ENCODE peak calls at places on chromosomes 7 and 10, in five cellular contexts. One of them, this sample, is unnamed. For H3K4me1, the result is how much of the 10 kb centered on the place peaks cover.

GRCh38 chr10:94315975-94316464 is 46.7 kb downstream of the NOC3L start:
- DNase-seq in uterus: no peak
- DNase-seq in ovary: no peak
- DNase-seq in A549: no peak
- DNase-seq in aorta: no peak
- DNase-seq in this sample: no peak

GRCh38 chr7:149459540-149460433 is 1.1 kb downstream of the ZNF777 start:
- DNase-seq in uterus: no peak
- DNase-seq in ovary: no peak
- DNase-seq in A549: no peak
- DNase-seq in aorta: no peak
- DNase-seq in this sample: peak

GRCh38 chr7:41438919-41439882 is 263.7 kb downstream of the INHBA start:
- DNase-seq in uterus: no peak
- DNase-seq in ovary: no peak
- DNase-seq in A549: no peak
- DNase-seq in aorta: no peak
- DNase-seq in this sample: no peak

GRCh38 chr10:118983263-118983662 is 46.3 kb upstream of the NANOS1 start:
- DNase-seq in uterus: no peak
- DNase-seq in ovary: no peak
- DNase-seq in A549: no peak
- DNase-seq in aorta: no peak
- DNase-seq in this sample: no peak

GRCh38 chr10:108362306-108362705 is 1197.8 kb upstream of the SORCS1 start:
- DNase-seq in uterus: no peak
- DNase-seq in ovary: no peak
- DNase-seq in A549: no peak
- DNase-seq in aorta: no peak
- DNase-seq in this sample: no peak

GRCh38 chr7:114364151-114364550 is 50.5 kb upstream of the FOXP2 start:
- DNase-seq in uterus: no peak
- DNase-seq in ovary: no peak
- DNase-seq in A549: no peak
- DNase-seq in aorta: no peak
- DNase-seq in this sample: no peak

GRCh38 chr7:2924866-2925840 is 81.0 kb upstream of the GNA12 start:
- DNase-seq in uterus: no peak
- DNase-seq in ovary: peak
- DNase-seq in A549: no peak
- DNase-seq in aorta: peak
- DNase-seq in this sample: no peak

GRCh38 chr10:44959243-44960097 is at the start of gene RASSF4:
- DNase-seq in uterus: peak
- DNase-seq in ovary: peak
- DNase-seq in A549: peak
- DNase-seq in aorta: peak
- DNase-seq in this sample: peak

GRCh38 chr10:61669161-61669755 is 6.5 kb downstream of the CABCOCO1 start:
- DNase-seq in uterus: no peak
- DNase-seq in ovary: no peak
- DNase-seq in A549: no peak
- DNase-seq in aorta: no peak
- DNase-seq in this sample: no peak

GRCh38 chr10:114379631-114380041 is 24.7 kb downstream of the AFAP1L2 start:
- DNase-seq in uterus: peak
- DNase-seq in ovary: no peak
- DNase-seq in A549: no peak
- DNase-seq in aorta: no peak
- DNase-seq in this sample: no peak

GRCh38 chr10:130471486-130471885 is 335.3 kb downstream of the GLRX3 start:
- DNase-seq in uterus: no peak
- DNase-seq in ovary: no peak
- DNase-seq in A549: no peak
- DNase-seq in aorta: no peak
- DNase-seq in this sample: no peak

GRCh38 chr7:151795168-151795754 is 81.7 kb downstream of the PRKAG2 start:
- DNase-seq in uterus: no peak
- DNase-seq in ovary: no peak
- DNase-seq in A549: no peak
- DNase-seq in aorta: peak
- DNase-seq in this sample: peak

GRCh38 chr10:30373596-30374327 is 24.7 kb upstream of the MTPAP start:
- DNase-seq in uterus: no peak
- DNase-seq in ovary: no peak
- DNase-seq in A549: no peak
- DNase-seq in aorta: no peak
- DNase-seq in this sample: no peak

GRCh38 chr10:125700355-125700911 is 17.5 kb upstream of the TEX36 start:
- DNase-seq in uterus: no peak
- DNase-seq in ovary: no peak
- DNase-seq in A549: peak
- DNase-seq in aorta: no peak
- DNase-seq in this sample: no peak

GRCh38 chr10:49758249-49758930 is 3.7 kb downstream of the OGDHL start:
- DNase-seq in uterus: no peak
- DNase-seq in ovary: no peak
- DNase-seq in A549: no peak
- DNase-seq in aorta: no peak
- DNase-seq in this sample: no peak
- H3K4me1 ChIP-seq in uterus: under half
- H3K4me1 ChIP-seq in ovary: under half
- H3K4me1 ChIP-seq in A549: under half
- H3K4me1 ChIP-seq in aorta: under half
- H3K4me1 ChIP-seq in this sample: under half

GRCh38 chr10:109881481-109881880 is 41.8 kb downstream of the XPNPEP1 start:
- DNase-seq in uterus: no peak
- DNase-seq in ovary: no peak
- DNase-seq in A549: no peak
- DNase-seq in aorta: no peak
- DNase-seq in this sample: no peak
- H3K27ac ChIP-seq in uterus: no peak
- H3K27ac ChIP-seq in ovary: no peak
- H3K27ac ChIP-seq in A549: no peak
- H3K27ac ChIP-seq in aorta: no peak
- H3K27ac ChIP-seq in this sample: peak

DNA sequence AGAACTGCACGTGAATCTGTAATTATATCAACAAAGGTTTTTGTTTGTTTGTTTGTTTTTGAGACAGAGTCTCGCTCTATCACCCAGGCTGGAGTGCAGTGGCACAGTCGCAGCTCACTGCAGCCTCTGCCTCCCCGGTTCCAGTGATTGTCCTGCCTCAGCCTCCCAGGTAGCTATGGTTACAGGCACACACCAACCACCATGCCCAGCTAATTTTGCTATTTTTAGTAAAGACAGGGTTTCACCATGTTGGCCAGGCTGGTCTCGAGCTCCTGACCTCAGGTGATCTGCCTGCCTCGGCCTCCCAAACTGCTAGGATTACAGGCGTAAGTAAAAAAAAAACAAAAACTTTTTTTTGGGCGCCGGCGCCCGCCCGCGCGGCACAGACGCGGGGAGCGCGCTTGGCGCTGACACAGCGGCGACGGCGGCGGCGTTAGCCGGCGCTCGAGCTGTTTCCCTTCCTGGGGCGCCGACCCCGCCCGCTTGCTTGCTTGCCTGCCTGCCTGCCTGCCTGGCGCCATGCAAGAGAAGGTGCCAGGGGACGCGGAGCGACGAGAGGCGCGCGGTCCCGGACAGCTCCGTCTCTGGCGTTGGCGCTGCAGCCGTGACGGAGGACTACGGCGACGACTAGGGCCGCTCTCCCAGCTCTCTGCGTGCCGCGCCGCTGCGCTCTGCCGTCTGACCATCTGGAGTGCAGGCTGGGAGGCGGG is 171.4 kb upstream of the NUPR2 start:
- DNase-seq in uterus: no peak
- DNase-seq in ovary: no peak
- DNase-seq in A549: no peak
- DNase-seq in aorta: peak
- DNase-seq in this sample: no peak
- H3K4me3 ChIP-seq in uterus: no peak
- H3K4me3 ChIP-seq in ovary: no peak
- H3K4me3 ChIP-seq in A549: no peak
- H3K4me3 ChIP-seq in aorta: no peak
- H3K4me3 ChIP-seq in this sample: peak

DNA sequence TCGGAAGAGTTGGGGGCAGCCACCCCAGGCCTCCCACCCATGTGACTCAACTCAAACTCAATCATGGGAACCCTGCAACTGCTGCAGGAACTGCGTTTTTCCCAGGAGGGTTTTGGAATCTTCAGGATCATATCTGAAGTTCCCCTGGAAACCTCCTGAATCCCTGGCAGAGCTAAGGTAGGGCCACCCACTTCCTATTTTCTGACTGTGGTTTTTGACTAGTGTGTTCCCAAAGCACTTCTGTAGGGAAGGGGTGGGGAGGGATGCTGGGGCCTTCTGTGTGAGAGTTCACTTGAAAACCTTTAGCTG is 127.6 kb upstream of the UNC5B start:
- DNase-seq in uterus: no peak
- DNase-seq in ovary: no peak
- DNase-seq in A549: no peak
- DNase-seq in aorta: no peak
- DNase-seq in this sample: no peak
- H3K4me1 ChIP-seq in uterus: under half
- H3K4me1 ChIP-seq in ovary: under half
- H3K4me1 ChIP-seq in A549: under half
- H3K4me1 ChIP-seq in aorta: under half
- H3K4me1 ChIP-seq in this sample: under half

GRCh38 chr10:110914411-110914810 is 4.6 kb downstream of the BBIP1 start:
- DNase-seq in uterus: no peak
- DNase-seq in ovary: no peak
- DNase-seq in A549: no peak
- DNase-seq in aorta: no peak
- DNase-seq in this sample: no peak
- H3K27ac ChIP-seq in uterus: no peak
- H3K27ac ChIP-seq in ovary: no peak
- H3K27ac ChIP-seq in A549: no peak
- H3K27ac ChIP-seq in aorta: no peak
- H3K27ac ChIP-seq in this sample: no peak

GRCh38 chr7:73970801-73971229 is 57.2 kb upstream of the ELN start:
- DNase-seq in uterus: no peak
- DNase-seq in ovary: no peak
- DNase-seq in A549: no peak
- DNase-seq in aorta: peak
- DNase-seq in this sample: no peak

GRCh38 chr7:73972614-73973013 is 55.4 kb upstream of the ELN start:
- DNase-seq in uterus: no peak
- DNase-seq in ovary: no peak
- DNase-seq in A549: no peak
- DNase-seq in aorta: peak
- DNase-seq in this sample: no peak

GRCh38 chr7:73969991-73970390 is 58.0 kb upstream of the ELN start:
- DNase-seq in uterus: no peak
- DNase-seq in ovary: no peak
- DNase-seq in A549: no peak
- DNase-seq in aorta: no peak
- DNase-seq in this sample: no peak

GRCh38 chr7:73971701-73972341 is 56.2 kb upstream of the ELN start:
- DNase-seq in uterus: no peak
- DNase-seq in ovary: no peak
- DNase-seq in A549: peak
- DNase-seq in aorta: peak
- DNase-seq in this sample: no peak

GRCh38 chr7:73971315-73971700 is 56.7 kb upstream of the ELN start:
- DNase-seq in uterus: no peak
- DNase-seq in ovary: no peak
- DNase-seq in A549: no peak
- DNase-seq in aorta: no peak
- DNase-seq in this sample: no peak
- H3K4me3 ChIP-seq in uterus: no peak
- H3K4me3 ChIP-seq in ovary: no peak
- H3K4me3 ChIP-seq in A549: no peak
- H3K4me3 ChIP-seq in aorta: no peak
- H3K4me3 ChIP-seq in this sample: no peak

DNA sequence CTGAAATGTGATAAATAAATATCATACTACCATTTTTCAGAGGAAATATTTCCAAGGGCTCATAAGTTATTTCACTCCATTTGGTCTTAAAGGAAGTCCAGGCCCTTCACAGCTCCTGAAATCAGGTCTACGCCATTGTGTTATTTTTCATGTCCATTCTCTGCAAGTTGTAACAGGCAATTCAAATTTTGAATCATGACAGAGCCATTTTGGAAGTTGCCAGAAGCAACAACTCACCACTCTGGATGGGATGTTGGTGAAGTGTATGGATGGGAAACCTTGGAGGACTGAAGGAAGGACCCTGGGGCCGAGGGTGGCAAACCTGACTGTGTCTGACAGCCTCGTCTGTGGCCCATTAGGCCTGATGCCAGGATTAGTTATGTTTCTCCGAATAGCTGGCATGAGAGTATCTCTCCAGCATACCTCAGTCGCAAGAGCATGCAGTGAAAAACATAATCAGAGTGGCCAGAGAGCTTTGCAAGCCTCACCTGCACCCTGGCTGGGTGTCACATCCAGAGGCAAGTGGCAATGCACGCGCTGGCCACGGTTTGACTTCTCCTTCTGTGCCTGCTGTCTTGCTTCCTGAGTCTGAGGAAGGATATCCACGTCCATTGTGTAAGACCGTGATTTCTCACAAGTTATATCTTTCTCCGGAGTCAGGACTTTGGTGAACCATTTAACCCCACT is 87.1 kb downstream of the NRP1 start:
- DNase-seq in uterus: no peak
- DNase-seq in ovary: no peak
- DNase-seq in A549: no peak
- DNase-seq in aorta: no peak
- DNase-seq in this sample: no peak
- H3K4me1 ChIP-seq in uterus: under half
- H3K4me1 ChIP-seq in ovary: under half
- H3K4me1 ChIP-seq in A549: half or more
- H3K4me1 ChIP-seq in aorta: under half
- H3K4me1 ChIP-seq in this sample: under half

DNA sequence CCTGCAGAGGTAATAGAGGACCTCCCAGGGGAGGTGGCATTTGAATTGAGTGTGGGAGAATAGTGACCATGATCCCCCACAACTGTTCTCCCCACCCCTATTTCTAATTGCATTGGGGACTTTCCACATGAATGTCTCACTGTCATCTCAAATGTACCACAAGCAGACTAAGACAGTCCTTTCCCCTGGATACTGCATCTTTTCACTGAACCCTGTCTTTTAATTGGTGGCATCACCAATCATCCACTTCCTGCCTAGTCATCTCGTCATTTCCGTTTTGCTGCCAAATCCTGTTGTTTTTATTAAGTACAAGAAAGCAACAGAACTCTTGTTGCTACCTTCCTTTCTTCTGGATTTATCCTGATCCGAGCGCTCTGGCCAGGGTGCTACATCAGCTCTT is 120.3 kb downstream of the NRP1 start:
- DNase-seq in uterus: no peak
- DNase-seq in ovary: no peak
- DNase-seq in A549: no peak
- DNase-seq in aorta: no peak
- DNase-seq in this sample: no peak
- H3K27ac ChIP-seq in uterus: no peak
- H3K27ac ChIP-seq in ovary: no peak
- H3K27ac ChIP-seq in A549: peak
- H3K27ac ChIP-seq in aorta: peak
- H3K27ac ChIP-seq in this sample: no peak